ENCODE peak calls at places on chromosomes 6 and 20, in six cellular contexts. K, F, E, G, X and O are unnamed samples.

GRCh38 chr6:135159531-135159930 is 21.6 kb upstream of the MYB start:
- DNase-seq in K (no peak), F (no peak), E (no peak), G (peak), X (no peak), O (peak)

GRCh38 chr20:52943185-52943841 is 28.8 kb upstream of the TSHZ2 start:
- DNase-seq in K (no peak), F (no peak), E (no peak), G (peak), X (no peak), O (no peak)

GRCh38 chr6:72856801-72857200 is 234.9 kb downstream of the KCNQ5 start:
- DNase-seq in K (no peak), F (no peak), E (no peak), G (no peak), X (no peak), O (no peak)

GRCh38 chr20:50930139-50931047 is 844 bp downstream of the ADNP start:
- DNase-seq in K (peak), F (no peak), E (peak), G (peak), X (no peak), O (no peak)

GRCh38 chr20:2042400-2042799 is 48.5 kb upstream of the PDYN start:
- DNase-seq in K (no peak), F (peak), E (no peak), G (peak), X (no peak), O (no peak)

GRCh38 chr20:48381353-48382120 is 446.3 kb downstream of the PREX1 start:
- DNase-seq in K (no peak), F (no peak), E (no peak), G (no peak), X (no peak), O (no peak)

GRCh38 chr6:163897030-163897429 is 482.5 kb downstream of the QKI start:
- DNase-seq in K (no peak), F (peak), E (no peak), G (peak), X (no peak), O (no peak)

GRCh38 chr6:11272491-11273192 is 40.2 kb upstream of the NEDD9 start:
- DNase-seq in K (no peak), F (no peak), E (no peak), G (no peak), X (peak), O (no peak)

GRCh38 chr6:163113358-163113962 is 301.1 kb upstream of the QKI start:
- DNase-seq in K (no peak), F (no peak), E (no peak), G (no peak), X (no peak), O (no peak)

GRCh38 chr6:40903456-40903855 is 135.6 kb downstream of the UNC5CL start:
- DNase-seq in K (no peak), F (no peak), E (no peak), G (peak), X (no peak), O (no peak)

GRCh38 chr20:13644010-13644409 is 5.3 kb upstream of the TASP1 start:
- DNase-seq in K (no peak), F (no peak), E (no peak), G (no peak), X (no peak), O (no peak)

GRCh38 chr6:39754493-39755115 is 29.4 kb upstream of the KIF6 start:
- DNase-seq in K (no peak), F (no peak), E (no peak), G (no peak), X (no peak), O (no peak)

GRCh38 chr6:116313377-116313776 is 33.6 kb upstream of the TSPYL1 start:
- DNase-seq in K (no peak), F (peak), E (no peak), G (peak), X (no peak), O (no peak)

GRCh38 chr6:157381631-157382621 is 936 bp downstream of the ZDHHC14 start:
- DNase-seq in K (peak), F (peak), E (peak), G (peak), X (no peak), O (peak)

GRCh38 chr6:90226257-90226656 is 70.4 kb downstream of the BACH2 start:
- DNase-seq in K (no peak), F (peak), E (no peak), G (peak), X (no peak), O (no peak)

GRCh38 chr6:159676804-159677203 is 16.2 kb downstream of the SOD2 start:
- DNase-seq in K (no peak), F (peak), E (no peak), G (no peak), X (no peak), O (no peak)

GRCh38 chr6:44634321-44634720 is 246.8 kb downstream of the CDC5L start:
- DNase-seq in K (no peak), F (no peak), E (no peak), G (no peak), X (no peak), O (no peak)

GRCh38 chr6:89351632-89352328 is 742 bp downstream of the UBE2J1 start:
- DNase-seq in K (no peak), F (no peak), E (no peak), G (peak), X (no peak), O (no peak)

GRCh38 chr6:150685860-150686259 is 86.2 kb downstream of the PLEKHG1 start:
- DNase-seq in K (peak), F (peak), E (peak), G (peak), X (no peak), O (peak)

GRCh38 chr20:33783256-33783655 is 27.9 kb upstream of the CHMP4B start:
- DNase-seq in K (no peak), F (no peak), E (no peak), G (no peak), X (no peak), O (no peak)

GRCh38 chr6:169935348-169935718 is 183.9 kb downstream of the ERMARD start:
- DNase-seq in K (no peak), F (no peak), E (no peak), G (no peak), X (peak), O (no peak)

GRCh38 chr6:108667984-108668383 is 107.3 kb downstream of the FOXO3 start:
- DNase-seq in K (no peak), F (peak), E (no peak), G (peak), X (peak), O (no peak)

GRCh38 chr6:143270026-143270425 is 180.5 kb downstream of the ADAT2 start:
- DNase-seq in K (no peak), F (peak), E (no peak), G (peak), X (no peak), O (no peak)

GRCh38 chr6:32432050-32432450 is 7.6 kb upstream of the HLA-DRA start:
- DNase-seq in K (no peak), F (peak), E (no peak), G (peak), X (no peak), O (peak)

GRCh38 chr6:68427630-68428029 is 207.5 kb upstream of the ADGRB3 start:
- DNase-seq in K (no peak), F (peak), E (no peak), G (peak), X (no peak), O (no peak)

GRCh38 chr6:13733178-13733851 is 21.7 kb upstream of the RANBP9 start:
- DNase-seq in K (peak), F (peak), E (peak), G (peak), X (peak), O (no peak)

GRCh38 chr6:159061805-159062563 is 17.2 kb upstream of the TAGAP start:
- DNase-seq in K (no peak), F (no peak), E (no peak), G (no peak), X (no peak), O (no peak)

GRCh38 chr6:170159040-170159965 is 131.6 kb downstream of the DLL1 start:
- DNase-seq in K (no peak), F (no peak), E (peak), G (no peak), X (no peak), O (no peak)

GRCh38 chr6:27940766-27941165 is 16.3 kb upstream of the OR2B6 start:
- DNase-seq in K (no peak), F (peak), E (no peak), G (no peak), X (no peak), O (no peak)

GRCh38 chr20:50537546-50538201 is 27.5 kb downstream of the PTPN1 start:
- DNase-seq in K (no peak), F (no peak), E (no peak), G (no peak), X (no peak), O (no peak)

GRCh38 chr6:33581186-33581585 is 1.1 kb upstream of the BAK1 start:
- DNase-seq in K (no peak), F (no peak), E (no peak), G (no peak), X (no peak), O (no peak)

GRCh38 chr6:154932562-154933027 is 62.5 kb upstream of the TIAM2 start:
- DNase-seq in K (no peak), F (peak), E (no peak), G (peak), X (no peak), O (no peak)

GRCh38 chr20:39605908-39606307 is 643.8 kb downstream of the DHX35 start:
- DNase-seq in K (no peak), F (no peak), E (no peak), G (no peak), X (no peak), O (no peak)

GRCh38 chr6:53523511-53524454 is 21.1 kb downstream of the GCLC start:
- DNase-seq in K (no peak), F (peak), E (no peak), G (no peak), X (no peak), O (no peak)

GRCh38 chr6:142740449-142740848 is 204.5 kb downstream of the HIVEP2 start:
- DNase-seq in K (no peak), F (no peak), E (no peak), G (no peak), X (no peak), O (no peak)

GRCh38 chr6:105087571-105088211 is 92.1 kb downstream of the POPDC3 start:
- DNase-seq in K (no peak), F (peak), E (peak), G (peak), X (no peak), O (peak)

GRCh38 chr6:168403370-168404005 is 37.5 kb upstream of the SMOC2 start:
- DNase-seq in K (no peak), F (no peak), E (no peak), G (no peak), X (no peak), O (no peak)

GRCh38 chr20:63106765-63107448 is 100.1 kb upstream of the BHLHE23 start:
- DNase-seq in K (no peak), F (no peak), E (no peak), G (no peak), X (no peak), O (no peak)

GRCh38 chr20:17654649-17655285 is 27.3 kb downstream of the RRBP1 start:
- DNase-seq in K (no peak), F (peak), E (peak), G (peak), X (no peak), O (no peak)

GRCh38 chr20:21149344-21149743 is 23.5 kb downstream of the KIZ start:
- DNase-seq in K (no peak), F (no peak), E (no peak), G (no peak), X (no peak), O (no peak)
- TF ChIP-seq CTCF in K (no peak), F (no peak), E (peak), G (no peak), X (no peak), O (no peak)

GRCh38 chr6:4018194-4019111 is 60.5 kb downstream of the FAM217A start:
- DNase-seq in K (peak), F (peak), E (peak), G (peak), X (peak), O (peak)
- TF ChIP-seq CTCF in K (peak), F (peak), E (peak), G (peak), X (no peak), O (peak)

DNA sequence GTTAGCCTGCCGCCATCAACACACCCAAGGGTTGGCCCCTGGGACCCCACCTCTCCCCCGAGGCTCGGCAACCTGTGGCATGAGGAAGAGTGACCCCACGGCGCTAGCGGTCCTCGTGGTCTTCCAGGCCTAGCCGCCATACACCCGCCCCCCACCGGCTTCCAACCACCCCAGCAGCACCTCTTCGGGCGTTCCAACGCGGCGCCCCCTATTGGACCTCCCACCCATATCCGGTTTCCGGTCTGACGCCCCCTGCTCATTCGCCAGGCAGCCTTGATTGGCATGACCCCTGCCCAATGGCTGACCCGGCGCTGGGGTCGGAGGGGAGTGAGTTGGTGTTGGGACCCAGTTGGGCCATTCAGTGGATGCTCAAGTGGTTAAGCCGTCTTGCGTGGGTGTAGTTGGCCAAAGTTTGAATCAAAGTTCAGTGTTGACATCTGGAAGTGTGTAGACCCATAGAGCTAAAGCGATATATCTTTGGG is at the start of gene GNAS-AS1:
- DNase-seq in K (peak), F (peak), E (peak), G (peak), X (no peak), O (peak)
- TF ChIP-seq CTCF in K (no peak), F (no peak), E (peak), G (no peak), X (no peak), O (peak)

GRCh38 chr6:95867205-95867604 is 148.6 kb upstream of the FUT9 start:
- DNase-seq in K (no peak), F (no peak), E (no peak), G (no peak), X (no peak), O (no peak)

GRCh38 chr6:95865857-95866256 is 149.9 kb upstream of the FUT9 start:
- DNase-seq in K (no peak), F (no peak), E (no peak), G (no peak), X (no peak), O (no peak)

GRCh38 chr6:95866732-95867131 is 149.0 kb upstream of the FUT9 start:
- DNase-seq in K (no peak), F (no peak), E (peak), G (no peak), X (no peak), O (no peak)
- TF ChIP-seq CTCF in K (no peak), F (no peak), E (peak), G (no peak), X (no peak), O (peak)

GRCh38 chr6:132247381-132248159 is 153.7 kb downstream of the MOXD1 start:
- DNase-seq in K (no peak), F (peak), E (no peak), G (peak), X (no peak), O (no peak)
- TF ChIP-seq CTCF in K (no peak), F (no peak), E (peak), G (no peak), X (no peak), O (no peak)

DNA sequence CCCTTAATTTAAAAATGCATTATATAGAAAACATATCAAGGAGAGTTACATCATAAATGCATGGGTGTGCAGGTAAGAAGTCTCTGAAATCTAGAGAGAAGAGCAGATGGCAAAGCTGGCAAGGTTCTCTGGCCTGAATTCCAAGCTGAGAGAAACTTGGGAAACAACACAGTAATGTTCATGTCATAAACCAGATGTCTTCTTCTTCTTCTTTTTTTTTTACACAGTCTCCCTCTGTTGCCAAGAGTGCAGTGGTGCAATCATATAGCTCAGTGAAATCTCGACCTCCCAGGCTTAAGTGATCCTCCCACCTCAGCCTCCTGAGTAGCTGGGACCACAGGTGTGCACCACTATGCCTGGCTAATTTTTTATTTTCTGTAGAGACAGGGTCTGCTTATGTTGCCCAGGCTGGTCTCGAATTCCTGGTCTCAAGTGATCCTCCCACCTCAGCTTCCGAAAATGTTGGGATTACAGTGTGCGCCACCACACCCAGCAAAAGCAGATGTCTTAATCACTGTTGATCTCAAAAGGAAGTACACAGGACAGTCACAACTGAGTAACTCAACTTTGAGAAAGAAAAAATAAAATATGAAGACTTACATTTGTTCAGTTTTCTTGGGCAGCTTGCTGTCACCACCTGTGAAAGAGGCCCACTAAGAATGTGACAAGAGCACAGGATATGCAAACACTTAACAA is 77.3 kb downstream of the DNAAF9 start:
- DNase-seq in K (no peak), F (peak), E (no peak), G (peak), X (no peak), O (no peak)
- TF ChIP-seq CTCF in K (no peak), F (peak), E (peak), G (peak), X (no peak), O (no peak)

GRCh38 chr6:82353848-82354247 is 9.8 kb upstream of the TPBG start:
- DNase-seq in K (no peak), F (peak), E (no peak), G (peak), X (no peak), O (no peak)

DNA sequence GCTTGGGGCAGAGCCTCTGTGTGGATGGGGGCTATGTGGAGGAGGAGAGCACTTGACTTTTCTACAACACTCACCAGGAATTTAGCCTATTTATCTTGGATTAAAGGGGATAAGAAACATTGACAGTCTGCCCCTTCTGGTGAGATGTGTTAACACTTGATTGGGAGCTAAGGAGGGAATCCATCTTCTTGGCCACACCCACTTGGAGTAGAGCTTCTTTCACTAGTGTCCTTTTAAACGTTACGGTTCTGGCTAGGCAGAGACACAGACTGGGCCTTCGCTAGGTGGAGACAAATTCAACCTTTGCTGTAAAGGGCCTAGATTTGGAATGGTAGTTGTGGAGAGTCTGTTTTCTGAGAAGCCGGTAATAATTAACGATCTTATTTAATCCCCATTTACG is 15.5 kb upstream of the TPBG start:
- DNase-seq in K (no peak), F (no peak), E (no peak), G (no peak), X (no peak), O (no peak)
- TF ChIP-seq CTCF in K (no peak), F (no peak), E (no peak), G (no peak), X (no peak), O (no peak)